ENCODE peak calls at places on chromosomes 12 and 14, in six cellular contexts. N is aorta, R is prostate gland, V is right atrium auricular region, M is brain microvascular endothelial cell, D is cardiac muscle cell. Z is an unnamed sample.

GRCh38 chr12:13250416-13250815 is 53.9 kb downstream of the EMP1 start:
- DNase-seq in N (no peak), R (no peak), V (no peak), M (peak), D (no peak), Z (no peak)

GRCh38 chr12:116421785-116422538 is 137.2 kb upstream of the MAP1LC3B2 start:
- DNase-seq in N (no peak), R (no peak), V (no peak), M (no peak), D (no peak), Z (no peak)

GRCh38 chr14:63276016-63276415 is 42.7 kb downstream of the GPHB5 start:
- DNase-seq in N (no peak), R (no peak), V (no peak), M (no peak), D (no peak), Z (no peak)

GRCh38 chr14:85572845-85573244 is 42.9 kb downstream of the FLRT2 start:
- DNase-seq in N (no peak), R (no peak), V (no peak), M (no peak), D (no peak), Z (no peak)

GRCh38 chr14:88013750-88014349 is 8.9 kb downstream of the GPR65 start:
- DNase-seq in N (peak), R (peak), V (peak), M (peak), D (peak), Z (peak)

GRCh38 chr12:54060975-54061778 is 7.5 kb downstream of the HOXC4 start:
- DNase-seq in N (no peak), R (no peak), V (no peak), M (no peak), D (no peak), Z (no peak)

GRCh38 chr14:105398044-105398725 is at the start of gene TEX22:
- DNase-seq in N (peak), R (peak), V (peak), M (peak), D (peak), Z (peak)

GRCh38 chr14:94663965-94664704 is 51.9 kb downstream of the SERPINA3 start:
- DNase-seq in N (no peak), R (no peak), V (no peak), M (no peak), D (no peak), Z (no peak)

GRCh38 chr14:45810152-45810872 is 557.3 kb upstream of the MIS18BP1 start:
- DNase-seq in N (no peak), R (peak), V (no peak), M (no peak), D (peak), Z (no peak)

GRCh38 chr12:102702447-102703114 is 214.5 kb downstream of the PAH start:
- DNase-seq in N (no peak), R (peak), V (peak), M (peak), D (peak), Z (no peak)

GRCh38 chr14:96224480-96225096 is 19.9 kb downstream of the BDKRB2 start:
- DNase-seq in N (no peak), R (no peak), V (no peak), M (no peak), D (no peak), Z (no peak)

GRCh38 chr12:112115259-112116045 is 6.9 kb upstream of the NAA25 start:
- DNase-seq in N (no peak), R (no peak), V (no peak), M (no peak), D (no peak), Z (no peak)

GRCh38 chr12:93847517-93848452 is 170.6 kb downstream of the CRADD start:
- DNase-seq in N (no peak), R (no peak), V (no peak), M (no peak), D (no peak), Z (no peak)

GRCh38 chr12:58703911-58704310 is 216.4 kb downstream of the LRIG3 start:
- DNase-seq in N (no peak), R (no peak), V (no peak), M (no peak), D (no peak), Z (no peak)

GRCh38 chr12:119693006-119693405 is 25.1 kb downstream of the PRKAB1 start:
- DNase-seq in N (no peak), R (peak), V (peak), M (no peak), D (no peak), Z (no peak)

GRCh38 chr12:26124491-26125450 is at the start of gene BHLHE41:
- DNase-seq in N (peak), R (peak), V (peak), M (peak), D (peak), Z (peak)

GRCh38 chr12:97250483-97250882 is 212.1 kb upstream of the RMST start:
- DNase-seq in N (no peak), R (no peak), V (no peak), M (no peak), D (no peak), Z (no peak)

GRCh38 chr14:96038920-96039632 is at the start of gene C14orf132:
- DNase-seq in N (peak), R (peak), V (peak), M (peak), D (peak), Z (peak)

GRCh38 chr12:116880817-116881324 is 370 bp downstream of the HRK start:
- DNase-seq in N (no peak), R (no peak), V (no peak), M (no peak), D (peak), Z (peak)

GRCh38 chr12:100974747-100975146 is 180.2 kb downstream of the ANO4 start:
- DNase-seq in N (no peak), R (peak), V (no peak), M (no peak), D (no peak), Z (no peak)

GRCh38 chr14:21631084-21631483 is 3.7 kb downstream of the OR10G2 start:
- DNase-seq in N (no peak), R (peak), V (no peak), M (no peak), D (no peak), Z (no peak)

GRCh38 chr12:109737111-109737510 is 23.5 kb downstream of the FAM222A start:
- DNase-seq in N (peak), R (no peak), V (no peak), M (no peak), D (no peak), Z (peak)

GRCh38 chr14:21025374-21026151 is 702 bp upstream of the NDRG2 start:
- DNase-seq in N (peak), R (peak), V (peak), M (no peak), D (peak), Z (no peak)

GRCh38 chr14:54453252-54453651 is 12.1 kb upstream of the CNIH1 start:
- DNase-seq in N (no peak), R (no peak), V (no peak), M (no peak), D (no peak), Z (no peak)

GRCh38 chr14:68015356-68016242 is 196.0 kb downstream of the RAD51B start:
- DNase-seq in N (no peak), R (no peak), V (no peak), M (no peak), D (no peak), Z (no peak)

GRCh38 chr12:121468451-121468850 is 68.5 kb downstream of the RNF34 start:
- DNase-seq in N (no peak), R (no peak), V (no peak), M (no peak), D (no peak), Z (no peak)

GRCh38 chr12:14716848-14717444 is 20.5 kb upstream of the GUCY2C start:
- DNase-seq in N (no peak), R (peak), V (no peak), M (peak), D (peak), Z (no peak)

GRCh38 chr14:30132201-30132600 is 204.6 kb upstream of the PRKD1 start:
- DNase-seq in N (no peak), R (no peak), V (no peak), M (no peak), D (no peak), Z (no peak)

GRCh38 chr14:89500303-89500702 is 83.3 kb upstream of the FOXN3 start:
- DNase-seq in N (no peak), R (no peak), V (no peak), M (no peak), D (no peak), Z (no peak)

DNA sequence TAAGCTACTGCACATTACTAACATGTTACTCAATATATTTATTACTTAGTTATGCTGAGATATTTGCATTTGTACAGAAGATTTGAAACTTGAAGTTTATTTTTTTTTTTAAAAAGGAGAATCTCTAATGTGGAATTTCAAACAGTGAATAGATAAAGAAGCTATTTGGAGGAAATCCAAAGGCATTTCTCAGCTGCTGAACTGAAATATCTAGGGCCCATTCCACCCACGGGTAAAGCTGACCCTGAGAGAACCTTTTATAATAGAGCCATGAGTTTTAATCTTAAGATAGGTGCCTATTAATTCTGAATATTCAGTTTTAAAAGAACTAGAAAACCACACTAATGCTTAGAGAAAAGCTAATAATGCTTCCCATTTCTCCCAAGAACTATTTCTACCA is 225.4 kb upstream of the CAND1 start:
- DNase-seq in N (no peak), R (no peak), V (no peak), M (no peak), D (no peak), Z (no peak)
- H3K4me3 ChIP-seq in N (no peak), R (no peak), V (no peak), M (no peak), D (no peak), Z (no peak)

GRCh38 chr14:71682337-71682736 is 249.9 kb upstream of the RGS6 start:
- DNase-seq in N (no peak), R (no peak), V (no peak), M (no peak), D (no peak), Z (no peak)
- H3K27ac ChIP-seq in N (no peak), R (no peak), V (no peak), M (no peak), D (no peak), Z (no peak)

GRCh38 chr12:3755898-3756297 is 3.0 kb upstream of the CRACR2A start:
- DNase-seq in N (no peak), R (no peak), V (no peak), M (no peak), D (no peak), Z (no peak)

GRCh38 chr12:3751151-3752095 is 1.5 kb downstream of the CRACR2A start:
- DNase-seq in N (no peak), R (no peak), V (no peak), M (no peak), D (no peak), Z (no peak)

GRCh38 chr12:3752096-3752709 is 706 bp downstream of the CRACR2A start:
- DNase-seq in N (peak), R (peak), V (no peak), M (peak), D (no peak), Z (peak)

GRCh38 chr12:3752741-3753486 is at the start of gene CRACR2A:
- DNase-seq in N (peak), R (peak), V (no peak), M (peak), D (peak), Z (peak)

GRCh38 chr12:3753549-3754284 is 808 bp upstream of the CRACR2A start:
- DNase-seq in N (no peak), R (no peak), V (no peak), M (no peak), D (no peak), Z (no peak)
- H3K4me3 ChIP-seq in N (no peak), R (no peak), V (peak), M (no peak), D (no peak), Z (no peak)

DNA sequence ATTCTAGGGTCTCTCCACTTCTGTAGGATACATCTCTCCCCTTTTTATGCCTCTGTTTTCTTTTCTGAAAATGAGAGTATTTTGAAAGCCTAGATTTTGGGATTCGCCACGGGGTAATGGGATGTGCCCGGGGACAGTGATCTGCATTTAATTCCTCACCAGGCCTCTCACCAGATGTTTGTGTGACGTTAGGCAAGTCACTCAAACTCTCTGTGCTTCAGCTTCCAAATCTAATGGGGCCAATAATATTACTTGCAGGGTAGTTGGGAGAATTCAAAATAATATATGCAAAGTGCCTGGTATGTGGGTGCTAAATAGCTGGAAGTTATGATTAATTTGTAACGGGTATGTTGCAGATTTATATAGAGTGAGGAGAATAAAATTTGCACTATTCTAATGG is 78.8 kb downstream of the C12orf75 start:
- DNase-seq in N (no peak), R (no peak), V (no peak), M (no peak), D (no peak), Z (no peak)
- H3K27ac ChIP-seq in N (no peak), R (no peak), V (no peak), M (no peak), D (no peak), Z (no peak)